ENCODE peak calls at places on chromosomes 5 and 9, in eight cellular contexts. Y is cardiac septum; X is CD4-positive, alpha-beta T cell; T is stimulated activated naive CD4-positive, alpha-beta T cell; G is left cardiac atrium; O is foreskin fibroblast; K is uterus; H is AG04449. Z is an unnamed sample.

GRCh38 chr5:1771149-1772065 is 28.2 kb downstream of the MRPL36 start:
- DNase-seq in K (no peak), H (no peak), T (no peak), Y (no peak), O (no peak), G (no peak), X (no peak), Z (no peak)

GRCh38 chr5:178348356-178349146 is 115.9 kb upstream of the PHYKPL start:
- DNase-seq in H (no peak), K (no peak), X (no peak), O (no peak), G (no peak), T (no peak), Y (no peak), Z (no peak)

GRCh38 chr5:135391123-135391868 is 7.7 kb downstream of the MACROH2A1 start:
- DNase-seq in K (no peak), Y (no peak), H (peak; percentile 82), T (no peak), G (no peak), O (peak; percentile 89), X (no peak), Z (peak; percentile 85)

GRCh38 chr9:90219548-90220118 is 423.0 kb downstream of the DIRAS2 start:
- DNase-seq in Y (no peak), T (peak; percentile 28), X (no peak), K (no peak), H (no peak), O (no peak), G (no peak), Z (no peak)

GRCh38 chr5:29005386-29005785 is 1967.0 kb upstream of the CDH9 start:
- DNase-seq in O (no peak), X (no peak), K (no peak), H (no peak), G (no peak), Y (no peak), T (no peak), Z (no peak)

GRCh38 chr9:37753489-37754190 is at the start of gene TRMT10B:
- DNase-seq in H (no peak), O (peak; percentile 85), Y (peak; percentile 84), K (peak; percentile 69), X (peak; percentile 56), G (peak; percentile 77), T (peak; percentile 63), Z (peak; percentile 72)

GRCh38 chr5:42858031-42858643 is 46.4 kb upstream of the SELENOP start:
- DNase-seq in X (no peak), H (no peak), Y (no peak), G (no peak), O (peak; percentile 69), K (no peak), T (no peak), Z (no peak)

GRCh38 chr5:55172937-55173695 is at the start of gene CDC20B:
- DNase-seq in T (peak; percentile 36), O (peak; percentile 91), G (peak; percentile 75), K (peak; percentile 68), H (no peak), Y (peak; percentile 79), X (peak; percentile 42), Z (peak; percentile 76)

GRCh38 chr5:25544652-25545249 is 900.0 kb upstream of the CDH10 start:
- DNase-seq in G (no peak), K (no peak), T (no peak), Y (no peak), X (no peak), O (no peak), H (no peak), Z (no peak)

GRCh38 chr9:18989097-18989496 is 43.9 kb downstream of the SAXO1 start:
- DNase-seq in Y (no peak), G (no peak), K (no peak), T (no peak), H (no peak), O (no peak), X (no peak), Z (no peak)

GRCh38 chr5:118022062-118022461 is 966.3 kb downstream of the DTWD2 start:
- DNase-seq in K (no peak), H (no peak), Y (no peak), O (no peak), G (no peak), X (no peak), T (no peak), Z (no peak)

GRCh38 chr5:113989913-113990305 is 372.0 kb upstream of the KCNN2 start:
- DNase-seq in T (no peak), X (no peak), O (no peak), Y (no peak), K (no peak), H (no peak), G (no peak), Z (no peak)

GRCh38 chr9:88658311-88658822 is 123.4 kb downstream of the NXNL2 start:
- DNase-seq in Y (no peak), G (peak; percentile 80), H (no peak), K (peak; percentile 71), O (peak; percentile 71), X (no peak), T (no peak), Z (peak; percentile 82)

GRCh38 chr5:112186401-112186990 is 232.6 kb downstream of the EPB41L4A start:
- DNase-seq in T (no peak), H (no peak), K (no peak), G (no peak), X (no peak), Y (no peak), O (peak; percentile 61), Z (peak; percentile 49)

GRCh38 chr9:78899006-78899405 is 602.1 kb downstream of the PSAT1 start:
- DNase-seq in O (no peak), G (no peak), Y (no peak), K (no peak), X (no peak), H (no peak), T (no peak), Z (no peak)

GRCh38 chr5:96254980-96255681 is 177.9 kb downstream of the PCSK1 start:
- DNase-seq in O (peak; percentile 91), K (no peak), G (no peak), H (peak; percentile 92), X (no peak), Y (no peak), T (no peak), Z (peak; percentile 97)

GRCh38 chr5:138149530-138149929 is 10.3 kb upstream of the NME5 start:
- DNase-seq in T (no peak), O (peak; percentile 52), Y (no peak), K (no peak), X (no peak), H (no peak), G (no peak), Z (no peak)

GRCh38 chr9:135850737-135851136 is 56.6 kb downstream of the CAMSAP1 start:
- DNase-seq in T (no peak), O (no peak), Y (no peak), K (no peak), X (no peak), H (no peak), G (no peak), Z (no peak)

GRCh38 chr5:14397717-14398116 is 183.9 kb upstream of the OTULINL start:
- DNase-seq in O (peak; percentile 78), K (no peak), Y (no peak), T (no peak), H (peak; percentile 55), G (no peak), X (no peak), Z (peak; percentile 61)

GRCh38 chr9:131045300-131046092 is 36.5 kb downstream of the LAMC3 start:
- DNase-seq in G (no peak), H (no peak), X (peak; percentile 11), K (no peak), Y (no peak), O (peak; percentile 18), T (peak; percentile 53), Z (no peak)

GRCh38 chr9:121826711-121827110 is 175.3 kb downstream of the DAB2IP start:
- DNase-seq in X (no peak), Y (peak; percentile 36), T (no peak), K (no peak), G (no peak), O (no peak), H (no peak), Z (no peak)

GRCh38 chr9:115393976-115394775 is 276.2 kb upstream of the TNC start:
- DNase-seq in K (no peak), H (no peak), Y (no peak), T (no peak), G (no peak), O (peak; percentile 38), X (no peak), Z (no peak)

GRCh38 chr5:54463696-54464095 is 8.2 kb downstream of the HSPB3 start:
- DNase-seq in G (no peak), X (no peak), Y (no peak), K (peak; percentile 15), O (no peak), T (no peak), H (no peak), Z (peak; percentile 27)

GRCh38 chr9:105439428-105439827 is 8.4 kb upstream of the FSD1L start:
- DNase-seq in H (no peak), G (no peak), T (no peak), Y (no peak), O (peak; percentile 45), X (no peak), K (no peak), Z (no peak)

GRCh38 chr5:98468188-98468869 is 305.1 kb upstream of the RGMB start:
- DNase-seq in X (no peak), Y (no peak), K (no peak), O (peak; percentile 91), H (peak; percentile 74), G (no peak), T (no peak), Z (peak; percentile 79)

GRCh38 chr5:56851258-56851941 is 36.1 kb downstream of the MAP3K1 start:
- DNase-seq in G (no peak), Y (no peak), X (no peak), O (peak; percentile 34), K (no peak), H (no peak), T (no peak), Z (peak; percentile 63)

GRCh38 chr9:113963017-113963620 is 87.0 kb downstream of the ZNF618 start:
- DNase-seq in K (no peak), G (peak; percentile 36), H (no peak), Y (peak; percentile 73), T (no peak), O (peak; percentile 76), X (no peak), Z (peak; percentile 76)

GRCh38 chr5:72649449-72649848 is 142.2 kb upstream of the ZNF366 start:
- DNase-seq in X (no peak), G (no peak), O (no peak), H (no peak), Y (no peak), K (peak; percentile 33), T (no peak), Z (peak; percentile 60)

GRCh38 chr5:180600554-180601041 is 9.3 kb upstream of the SCGB3A1 start:
- DNase-seq in X (no peak), G (no peak), K (no peak), Y (peak; percentile 68), H (no peak), T (no peak), O (no peak), Z (no peak)

GRCh38 chr9:134378901-134379338 is 52.7 kb downstream of the RXRA start:
- DNase-seq in G (peak; percentile 68), H (no peak), X (no peak), K (peak; percentile 58), Y (no peak), T (no peak), O (peak; percentile 78), Z (peak; percentile 41)

GRCh38 chr5:133606835-133607234 is 5.5 kb downstream of the FSTL4 start:
- DNase-seq in Y (no peak), O (no peak), H (no peak), G (no peak), K (no peak), X (no peak), T (no peak), Z (no peak)